ENCODE peak calls at places on chromosome 21, in nine cellular contexts. C, O, Z, Y, P, E, S, L and X are unnamed samples. For H3K4me1, the result is how much of the 10 kb centered on the place peaks cover.

GRCh38 chr21:14858309-14858708 is 206.5 kb downstream of the NRIP1 start:
- DNase-seq in C (no peak), O (no peak), Z (no peak), Y (no peak), P (no peak), E (no peak), S (no peak), L (no peak), X (no peak)

GRCh38 chr21:16573581-16573980 is 843.8 kb downstream of the USP25 start:
- DNase-seq in C (no peak), O (no peak), Z (no peak), Y (no peak), P (no peak), E (no peak), S (peak), L (no peak), X (no peak)

GRCh38 chr21:18041012-18041411 is 203.6 kb upstream of the CHODL start:
- DNase-seq in C (peak), O (no peak), Z (no peak), Y (no peak), P (no peak), E (peak), S (peak), L (peak), X (no peak)

GRCh38 chr21:22900511-22900910 is 1902.3 kb downstream of the NCAM2 start:
- DNase-seq in C (no peak), O (no peak), Z (no peak), Y (no peak), P (no peak), E (no peak), S (peak), L (no peak), X (no peak)

GRCh38 chr21:36693144-36694040 is 5.5 kb upstream of the SIM2 start:
- DNase-seq in C (no peak), O (no peak), Z (no peak), Y (no peak), P (no peak), E (peak), S (no peak), L (peak), X (no peak)

GRCh38 chr21:37155216-37155615 is 82.2 kb downstream of the TTC3 start:
- DNase-seq in C (no peak), O (no peak), Z (no peak), Y (no peak), P (no peak), E (no peak), S (no peak), L (no peak), X (no peak)

GRCh38 chr21:36806103-36806502 is 107.2 kb downstream of the SIM2 start:
- DNase-seq in C (no peak), O (no peak), Z (no peak), Y (no peak), P (no peak), E (no peak), S (no peak), L (no peak), X (no peak)

GRCh38 chr21:37916795-37917142 is 512 bp upstream of the KCNJ6 start:
- DNase-seq in C (peak), O (no peak), Z (no peak), Y (no peak), P (no peak), E (peak), S (no peak), L (peak), X (no peak)

GRCh38 chr21:36807421-36808004 is 108.6 kb downstream of the SIM2 start:
- DNase-seq in C (no peak), O (no peak), Z (no peak), Y (no peak), P (no peak), E (no peak), S (no peak), L (no peak), X (no peak)

GRCh38 chr21:31180256-31181088 is 142.2 kb upstream of the KRTAP19-8 start:
- DNase-seq in C (peak), O (no peak), Z (no peak), Y (no peak), P (no peak), E (peak), S (peak), L (no peak), X (no peak)

GRCh38 chr21:25039461-25040380 is 567.6 kb downstream of the MRPL39 start:
- DNase-seq in C (no peak), O (no peak), Z (no peak), Y (no peak), P (no peak), E (peak), S (peak), L (no peak), X (no peak)

GRCh38 chr21:25688284-25689035 is 46.2 kb downstream of the ATP5PF start:
- DNase-seq in C (no peak), O (no peak), Z (no peak), Y (no peak), P (no peak), E (no peak), S (no peak), L (no peak), X (no peak)

GRCh38 chr21:21007606-21008005 is 9.4 kb downstream of the NCAM2 start:
- DNase-seq in C (no peak), O (no peak), Z (no peak), Y (no peak), P (no peak), E (no peak), S (peak), L (no peak), X (no peak)

GRCh38 chr21:38989745-38990423 is 184.2 kb downstream of the ETS2 start:
- DNase-seq in C (peak), O (no peak), Z (peak), Y (no peak), P (no peak), E (peak), S (peak), L (no peak), X (no peak)

GRCh38 chr21:43281661-43282357 is 113.0 kb downstream of the CRYAA start:
- DNase-seq in C (no peak), O (no peak), Z (no peak), Y (no peak), P (no peak), E (no peak), S (no peak), L (no peak), X (no peak)

GRCh38 chr21:31191553-31191952 is 152.5 kb downstream of the TIAM1 start:
- DNase-seq in C (no peak), O (no peak), Z (no peak), Y (no peak), P (no peak), E (no peak), S (no peak), L (no peak), X (no peak)

GRCh38 chr21:28342229-28342810 is 650.4 kb downstream of the LTN1 start:
- DNase-seq in C (no peak), O (no peak), Z (no peak), Y (no peak), P (no peak), E (no peak), S (no peak), L (no peak), X (no peak)

GRCh38 chr21:31449912-31450535 is 106.0 kb upstream of the TIAM1 start:
- DNase-seq in C (no peak), O (no peak), Z (no peak), Y (no peak), P (no peak), E (no peak), S (no peak), L (no peak), X (no peak)

GRCh38 chr21:18369115-18369514 is 34.5 kb downstream of the TMPRSS15 start:
- DNase-seq in C (peak), O (no peak), Z (no peak), Y (no peak), P (no peak), E (peak), S (peak), L (no peak), X (no peak)

GRCh38 chr21:19010996-19011395 is 607.4 kb upstream of the TMPRSS15 start:
- DNase-seq in C (no peak), O (no peak), Z (peak), Y (no peak), P (no peak), E (no peak), S (no peak), L (no peak), X (no peak)

GRCh38 chr21:15222711-15223110 is 157.9 kb upstream of the NRIP1 start:
- DNase-seq in C (no peak), O (no peak), Z (no peak), Y (no peak), P (no peak), E (no peak), S (peak), L (no peak), X (no peak)

GRCh38 chr21:36968414-36968813 is 1.9 kb upstream of the HLCS start:
- DNase-seq in C (no peak), O (no peak), Z (no peak), Y (no peak), P (no peak), E (no peak), S (no peak), L (no peak), X (no peak)

GRCh38 chr21:38350681-38351080 is 93.9 kb downstream of the KCNJ15 start:
- DNase-seq in C (peak), O (no peak), Z (no peak), Y (no peak), P (no peak), E (no peak), S (no peak), L (no peak), X (no peak)

GRCh38 chr21:41048636-41049035 is 119.3 kb upstream of the BACE2 start:
- DNase-seq in C (no peak), O (no peak), Z (no peak), Y (no peak), P (no peak), E (no peak), S (no peak), L (no peak), X (no peak)

GRCh38 chr21:39141502-39141901 is 41.7 kb downstream of the PSMG1 start:
- DNase-seq in C (no peak), O (no peak), Z (no peak), Y (no peak), P (no peak), E (no peak), S (no peak), L (no peak), X (peak)

GRCh38 chr21:43916691-43917514 is 51.9 kb downstream of the AGPAT3 start:
- DNase-seq in C (no peak), O (no peak), Z (no peak), Y (no peak), P (no peak), E (no peak), S (no peak), L (no peak), X (no peak)

GRCh38 chr21:33019516-33019884 is 6.2 kb upstream of the OLIG2 start:
- DNase-seq in C (no peak), O (no peak), Z (no peak), Y (no peak), P (no peak), E (no peak), S (no peak), L (no peak), X (no peak)

GRCh38 chr21:31273278-31273677 is 70.8 kb downstream of the TIAM1 start:
- DNase-seq in C (no peak), O (no peak), Z (no peak), Y (no peak), P (no peak), E (no peak), S (no peak), L (no peak), X (no peak)

GRCh38 chr21:43339668-43340067 is 87.3 kb downstream of the SIK1 start:
- DNase-seq in C (no peak), O (peak), Z (peak), Y (no peak), P (no peak), E (no peak), S (no peak), L (no peak), X (no peak)

GRCh38 chr21:38898422-38899098 is 92.8 kb downstream of the ETS2 start:
- DNase-seq in C (no peak), O (no peak), Z (no peak), Y (no peak), P (no peak), E (no peak), S (no peak), L (no peak), X (no peak)

GRCh38 chr21:15841856-15842564 is 112.2 kb downstream of the USP25 start:
- DNase-seq in C (no peak), O (no peak), Z (no peak), Y (no peak), P (no peak), E (no peak), S (peak), L (no peak), X (no peak)

GRCh38 chr21:32742470-32742869 is 14.7 kb upstream of the SYNJ1 start:
- DNase-seq in C (peak), O (no peak), Z (no peak), Y (no peak), P (no peak), E (no peak), S (no peak), L (no peak), X (no peak)

GRCh38 chr21:38438476-38438893 is 59.8 kb downstream of the ERG start:
- DNase-seq in C (peak), O (peak), Z (peak), Y (no peak), P (no peak), E (no peak), S (peak), L (no peak), X (no peak)

GRCh38 chr21:37006243-37006520 is 320 bp upstream of the RIPPLY3 start:
- DNase-seq in C (peak), O (no peak), Z (no peak), Y (no peak), P (no peak), E (no peak), S (no peak), L (no peak), X (no peak)

GRCh38 chr21:36825683-36826082 is 126.8 kb downstream of the SIM2 start:
- DNase-seq in C (no peak), O (no peak), Z (no peak), Y (no peak), P (no peak), E (no peak), S (no peak), L (no peak), X (no peak)

GRCh38 chr21:17469727-17470126 is 43.1 kb upstream of the CXADR start:
- DNase-seq in C (no peak), O (no peak), Z (no peak), Y (no peak), P (no peak), E (no peak), S (no peak), L (no peak), X (no peak)

GRCh38 chr21:43811262-43812105 is 22.1 kb downstream of the RRP1 start:
- DNase-seq in C (no peak), O (no peak), Z (no peak), Y (no peak), P (no peak), E (no peak), S (no peak), L (no peak), X (no peak)

GRCh38 chr21:35254006-35254751 is 205.1 kb upstream of the RUNX1 start:
- DNase-seq in C (peak), O (no peak), Z (no peak), Y (no peak), P (no peak), E (no peak), S (peak), L (no peak), X (peak)
- H3K4me1 ChIP-seq in C (under half), O (under half), Z (under half), Y (under half), P (under half), E (under half), S (under half), L (under half), X (under half)

GRCh38 chr21:34129971-34130597 is 56.7 kb downstream of the MRPS6 start:
- DNase-seq in C (peak), O (no peak), Z (no peak), Y (no peak), P (no peak), E (peak), S (no peak), L (peak), X (no peak)
- H3K4me1 ChIP-seq in C (under half), O (half or more), Z (half or more), Y (under half), P (under half), E (half or more), S (under half), L (under half), X (under half)

GRCh38 chr21:42062543-42063022 is 8.5 kb upstream of the UMODL1 start:
- DNase-seq in C (no peak), O (peak), Z (no peak), Y (no peak), P (no peak), E (no peak), S (no peak), L (no peak), X (peak)
- H3K4me1 ChIP-seq in C (under half), O (under half), Z (under half), Y (under half), P (under half), E (under half), S (under half), L (under half), X (under half)

GRCh38 chr21:26852422-26852821 is 7.2 kb upstream of the ADAMTS1 start:
- DNase-seq in C (no peak), O (no peak), Z (no peak), Y (no peak), P (no peak), E (peak), S (no peak), L (no peak), X (no peak)
- H3K4me1 ChIP-seq in C (under half), O (under half), Z (under half), Y (under half), P (under half), E (under half), S (under half), L (under half), X (under half)

GRCh38 chr21:44918581-44919033 is 2.1 kb downstream of the ITGB2 start:
- DNase-seq in C (no peak), O (no peak), Z (no peak), Y (no peak), P (no peak), E (peak), S (no peak), L (no peak), X (no peak)

GRCh38 chr21:44919111-44919912 is 1.4 kb downstream of the ITGB2 start:
- DNase-seq in C (no peak), O (no peak), Z (no peak), Y (no peak), P (no peak), E (no peak), S (no peak), L (no peak), X (no peak)

GRCh38 chr21:44921928-44922327 is 1.2 kb upstream of the ITGB2 start:
- DNase-seq in C (no peak), O (no peak), Z (no peak), Y (no peak), P (no peak), E (no peak), S (no peak), L (no peak), X (no peak)

GRCh38 chr21:44919913-44920693 is 596 bp downstream of the ITGB2 start:
- DNase-seq in C (no peak), O (no peak), Z (no peak), Y (no peak), P (no peak), E (no peak), S (no peak), L (no peak), X (no peak)

DNA sequence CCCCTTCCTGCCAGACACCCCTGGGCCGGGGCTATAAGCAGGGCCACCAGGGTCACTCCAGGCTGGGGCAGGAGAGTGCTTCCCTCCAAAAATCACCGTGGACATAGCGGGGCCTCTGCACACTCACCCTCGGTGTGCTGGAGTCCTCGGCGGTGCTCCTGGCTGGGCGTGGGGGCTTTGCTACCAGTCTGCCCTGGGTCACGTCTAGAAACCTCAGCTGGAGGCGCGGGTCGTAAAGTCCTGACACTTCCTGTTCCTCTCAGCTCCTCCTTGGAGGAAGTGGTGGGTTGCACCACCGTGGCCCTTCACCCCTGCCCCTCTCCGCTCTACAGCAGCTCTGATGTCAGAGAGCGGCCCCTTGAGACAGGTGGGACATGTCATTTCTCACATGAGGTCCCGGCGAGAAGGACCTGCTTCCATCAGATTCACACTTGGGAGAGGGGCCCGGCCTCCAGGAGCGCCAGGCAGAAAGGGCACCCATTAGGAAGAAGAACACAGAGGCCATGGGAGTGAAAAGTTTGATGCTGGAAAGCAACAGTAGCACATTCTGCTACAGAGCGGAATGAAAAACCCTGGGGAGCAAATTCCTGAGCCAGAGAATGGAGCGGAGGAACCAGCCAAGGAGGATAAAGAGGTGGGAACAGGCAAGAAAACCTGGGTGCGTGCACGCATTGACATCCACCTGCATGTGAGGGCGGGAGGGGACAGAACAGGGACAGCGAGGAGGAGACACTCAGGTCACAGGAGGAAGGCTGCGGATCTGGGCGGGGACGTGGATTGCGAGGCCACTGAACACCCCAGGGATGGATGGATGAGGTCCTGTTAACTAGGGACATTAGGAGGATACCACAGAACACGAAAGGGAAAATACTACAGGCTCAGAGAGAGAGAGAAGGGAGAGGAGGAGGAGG is at the start of gene ITGB2:
- DNase-seq in C (no peak), O (no peak), Z (no peak), Y (no peak), P (no peak), E (no peak), S (no peak), L (no peak), X (peak)
- H3K4me1 ChIP-seq in C (under half), O (under half), Z (under half), Y (under half), P (under half), E (under half), S (under half), L (under half), X (under half)

DNA sequence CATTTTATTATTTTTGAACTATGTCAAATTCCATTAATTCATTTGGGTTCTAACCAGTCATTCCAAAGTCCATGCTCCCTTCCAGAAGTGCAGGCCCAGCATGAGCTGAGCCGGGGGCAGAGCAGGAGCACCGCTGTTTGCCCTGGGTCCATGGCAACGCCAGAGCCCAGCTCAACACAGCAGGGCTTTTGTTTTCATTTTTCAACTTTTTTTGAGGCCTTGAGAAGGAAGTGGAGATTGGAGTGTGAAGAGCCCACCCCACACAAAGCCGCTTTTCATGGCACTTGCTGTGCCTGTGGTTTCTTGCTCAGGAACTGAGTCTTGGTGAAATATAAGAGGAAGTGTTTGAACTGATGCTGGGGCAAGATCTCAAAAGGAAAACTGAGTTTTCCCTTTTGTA is 13.2 kb upstream of the PRMT2 start:
- DNase-seq in C (peak), O (peak), Z (no peak), Y (no peak), P (peak), E (peak), S (no peak), L (no peak), X (peak)
- H3K4me1 ChIP-seq in C (under half), O (under half), Z (under half), Y (under half), P (under half), E (under half), S (under half), L (under half), X (under half)